ENCODE peak calls at places on chromosomes 12 and 14, in eight cellular contexts. One of them, this sample, is unnamed.

GRCh38 chr12:122140467-122141257 is 33.4 kb downstream of the IL31 start:
- DNase-seq in cardiac muscle cell: no peak
- DNase-seq in endothelial cell: no peak
- DNase-seq in heart left ventricle: no peak
- DNase-seq in A549: no peak
- DNase-seq in CD4-positive, alpha-beta T cell: no peak
- DNase-seq in H9: no peak
- DNase-seq in GM20000: no peak
- DNase-seq in this sample: no peak

GRCh38 chr14:38336298-38336697 is 80.4 kb upstream of the CLEC14A start:
- DNase-seq in A549: no peak
- DNase-seq in cardiac muscle cell: no peak
- DNase-seq in CD4-positive, alpha-beta T cell: no peak
- DNase-seq in heart left ventricle: no peak
- DNase-seq in endothelial cell: no peak
- DNase-seq in H9: no peak
- DNase-seq in GM20000: no peak
- DNase-seq in this sample: no peak

GRCh38 chr12:240566-240965 is 22.1 kb downstream of the SLC6A13 start:
- DNase-seq in A549: no peak
- DNase-seq in endothelial cell: no peak
- DNase-seq in heart left ventricle: no peak
- DNase-seq in cardiac muscle cell: no peak
- DNase-seq in H9: peak; percentile 15
- DNase-seq in GM20000: no peak
- DNase-seq in CD4-positive, alpha-beta T cell: no peak
- DNase-seq in this sample: no peak

GRCh38 chr14:21347201-21347600 is 36.6 kb downstream of the SUPT16H start:
- DNase-seq in heart left ventricle: no peak
- DNase-seq in H9: no peak
- DNase-seq in GM20000: no peak
- DNase-seq in cardiac muscle cell: no peak
- DNase-seq in CD4-positive, alpha-beta T cell: no peak
- DNase-seq in endothelial cell: no peak
- DNase-seq in A549: no peak
- DNase-seq in this sample: no peak

GRCh38 chr12:100857418-100857817 is 62.8 kb downstream of the ANO4 start:
- DNase-seq in endothelial cell: no peak
- DNase-seq in CD4-positive, alpha-beta T cell: no peak
- DNase-seq in cardiac muscle cell: no peak
- DNase-seq in GM20000: no peak
- DNase-seq in A549: no peak
- DNase-seq in heart left ventricle: no peak
- DNase-seq in H9: no peak
- DNase-seq in this sample: no peak

GRCh38 chr12:65278576-65279386 is at the start of gene MSRB3:
- DNase-seq in GM20000: peak; percentile 85
- DNase-seq in A549: peak; percentile 81
- DNase-seq in CD4-positive, alpha-beta T cell: no peak
- DNase-seq in heart left ventricle: peak; percentile 89
- DNase-seq in cardiac muscle cell: peak; percentile 93
- DNase-seq in H9: peak; percentile 82
- DNase-seq in endothelial cell: peak; percentile 73
- DNase-seq in this sample: peak; percentile 84

GRCh38 chr12:113244015-113244983 is 23.0 kb downstream of the TPCN1 start:
- DNase-seq in cardiac muscle cell: no peak
- DNase-seq in CD4-positive, alpha-beta T cell: no peak
- DNase-seq in GM20000: no peak
- DNase-seq in heart left ventricle: peak; percentile 75
- DNase-seq in A549: no peak
- DNase-seq in H9: no peak
- DNase-seq in endothelial cell: no peak
- DNase-seq in this sample: no peak

GRCh38 chr12:32512910-32513309 is 113.6 kb downstream of the FGD4 start:
- DNase-seq in A549: no peak
- DNase-seq in heart left ventricle: no peak
- DNase-seq in GM20000: no peak
- DNase-seq in H9: no peak
- DNase-seq in endothelial cell: no peak
- DNase-seq in cardiac muscle cell: no peak
- DNase-seq in CD4-positive, alpha-beta T cell: no peak
- DNase-seq in this sample: no peak

GRCh38 chr12:85029456-85029855 is 6.6 kb downstream of the TSPAN19 start:
- DNase-seq in cardiac muscle cell: peak; percentile 32
- DNase-seq in A549: peak; percentile 16
- DNase-seq in H9: no peak
- DNase-seq in CD4-positive, alpha-beta T cell: no peak
- DNase-seq in endothelial cell: no peak
- DNase-seq in heart left ventricle: no peak
- DNase-seq in GM20000: peak; percentile 10
- DNase-seq in this sample: no peak

DNA sequence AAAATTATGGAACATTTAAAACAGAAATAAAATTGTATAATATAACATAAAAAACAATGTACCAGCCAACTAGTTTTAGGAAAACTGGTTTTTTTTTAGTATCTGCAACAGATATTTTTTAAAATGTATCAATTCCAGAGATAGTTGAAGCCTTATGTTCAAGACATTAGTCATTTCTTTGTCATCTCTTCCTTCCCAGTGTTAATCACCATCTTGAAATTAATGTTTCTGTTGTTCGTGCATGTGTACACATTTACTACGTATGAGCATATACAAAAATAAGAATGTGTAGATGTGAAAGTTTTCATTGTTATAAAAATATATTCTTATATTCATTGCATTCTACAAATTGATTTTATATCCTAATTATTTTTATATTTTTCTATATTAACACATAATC is 1062.1 kb downstream of the SLC6A15 start:
- DNase-seq in H9: no peak
- DNase-seq in endothelial cell: no peak
- DNase-seq in CD4-positive, alpha-beta T cell: no peak
- DNase-seq in A549: no peak
- DNase-seq in cardiac muscle cell: no peak
- DNase-seq in GM20000: no peak
- DNase-seq in heart left ventricle: no peak
- DNase-seq in this sample: no peak
- TF ChIP-seq CTCF in H9: no peak
- TF ChIP-seq CTCF in endothelial cell: no peak
- TF ChIP-seq CTCF in CD4-positive, alpha-beta T cell: no peak
- TF ChIP-seq CTCF in A549: no peak
- TF ChIP-seq CTCF in cardiac muscle cell: no peak
- TF ChIP-seq CTCF in GM20000: no peak
- TF ChIP-seq CTCF in heart left ventricle: no peak
- TF ChIP-seq CTCF in this sample: no peak

GRCh38 chr14:54169254-54169924 is 212.8 kb upstream of the BMP4 start:
- DNase-seq in GM20000: no peak
- DNase-seq in cardiac muscle cell: no peak
- DNase-seq in endothelial cell: no peak
- DNase-seq in heart left ventricle: no peak
- DNase-seq in H9: no peak
- DNase-seq in A549: no peak
- DNase-seq in CD4-positive, alpha-beta T cell: no peak
- DNase-seq in this sample: no peak
- TF ChIP-seq CTCF in GM20000: no peak
- TF ChIP-seq CTCF in cardiac muscle cell: no peak
- TF ChIP-seq CTCF in endothelial cell: no peak
- TF ChIP-seq CTCF in heart left ventricle: no peak
- TF ChIP-seq CTCF in H9: no peak
- TF ChIP-seq CTCF in A549: no peak
- TF ChIP-seq CTCF in CD4-positive, alpha-beta T cell: no peak
- TF ChIP-seq CTCF in this sample: no peak

GRCh38 chr12:53219956-53220856 is 11.8 kb downstream of the RARG start:
- DNase-seq in H9: peak; percentile 69
- DNase-seq in endothelial cell: no peak
- DNase-seq in CD4-positive, alpha-beta T cell: peak; percentile 80
- DNase-seq in cardiac muscle cell: peak; percentile 81
- DNase-seq in heart left ventricle: peak; percentile 64
- DNase-seq in A549: peak; percentile 79
- DNase-seq in GM20000: peak; percentile 93
- DNase-seq in this sample: peak; percentile 69

GRCh38 chr12:53220857-53221202 is 11.2 kb downstream of the RARG start:
- DNase-seq in endothelial cell: peak; percentile 86
- DNase-seq in CD4-positive, alpha-beta T cell: peak; percentile 67
- DNase-seq in H9: peak; percentile 96
- DNase-seq in GM20000: peak; percentile 98
- DNase-seq in cardiac muscle cell: peak; percentile 98
- DNase-seq in heart left ventricle: peak; percentile 95
- DNase-seq in A549: peak; percentile 98
- DNase-seq in this sample: peak; percentile 94

GRCh38 chr12:53223006-53223305 is 9.1 kb downstream of the RARG start:
- DNase-seq in H9: no peak
- DNase-seq in A549: no peak
- DNase-seq in GM20000: no peak
- DNase-seq in endothelial cell: no peak
- DNase-seq in cardiac muscle cell: no peak
- DNase-seq in heart left ventricle: no peak
- DNase-seq in CD4-positive, alpha-beta T cell: no peak
- DNase-seq in this sample: no peak

GRCh38 chr12:53222170-53223005 is 9.6 kb downstream of the RARG start:
- DNase-seq in heart left ventricle: no peak
- DNase-seq in H9: no peak
- DNase-seq in GM20000: peak; percentile 55
- DNase-seq in endothelial cell: no peak
- DNase-seq in CD4-positive, alpha-beta T cell: no peak
- DNase-seq in A549: no peak
- DNase-seq in cardiac muscle cell: no peak
- DNase-seq in this sample: no peak

GRCh38 chr12:53221203-53222076 is 10.6 kb downstream of the RARG start:
- DNase-seq in endothelial cell: peak; percentile 69
- DNase-seq in A549: peak; percentile 69
- DNase-seq in heart left ventricle: peak; percentile 87
- DNase-seq in GM20000: peak; percentile 88
- DNase-seq in H9: peak; percentile 93
- DNase-seq in CD4-positive, alpha-beta T cell: peak; percentile 28
- DNase-seq in cardiac muscle cell: peak; percentile 85
- DNase-seq in this sample: peak; percentile 86
- TF ChIP-seq CTCF in endothelial cell: no peak
- TF ChIP-seq CTCF in A549: peak; percentile 51
- TF ChIP-seq CTCF in heart left ventricle: peak; percentile 39
- TF ChIP-seq CTCF in GM20000: no peak
- TF ChIP-seq CTCF in H9: peak; percentile 43
- TF ChIP-seq CTCF in CD4-positive, alpha-beta T cell: no peak
- TF ChIP-seq CTCF in cardiac muscle cell: peak; percentile 32
- TF ChIP-seq CTCF in this sample: no peak

GRCh38 chr12:9751204-9752144 is 9.2 kb downstream of the CD69 start:
- DNase-seq in H9: no peak
- DNase-seq in cardiac muscle cell: peak; percentile 49
- DNase-seq in endothelial cell: no peak
- DNase-seq in GM20000: no peak
- DNase-seq in CD4-positive, alpha-beta T cell: no peak
- DNase-seq in A549: peak; percentile 36
- DNase-seq in heart left ventricle: no peak
- DNase-seq in this sample: no peak
- TF ChIP-seq CTCF in H9: no peak
- TF ChIP-seq CTCF in cardiac muscle cell: peak; percentile 56
- TF ChIP-seq CTCF in endothelial cell: no peak
- TF ChIP-seq CTCF in GM20000: peak; percentile 31
- TF ChIP-seq CTCF in CD4-positive, alpha-beta T cell: peak; percentile 19
- TF ChIP-seq CTCF in A549: no peak
- TF ChIP-seq CTCF in heart left ventricle: no peak
- TF ChIP-seq CTCF in this sample: no peak

GRCh38 chr12:106106129-106106566 is 32.6 kb downstream of the NUAK1 start:
- DNase-seq in heart left ventricle: no peak
- DNase-seq in CD4-positive, alpha-beta T cell: no peak
- DNase-seq in H9: no peak
- DNase-seq in endothelial cell: no peak
- DNase-seq in GM20000: no peak
- DNase-seq in A549: no peak
- DNase-seq in cardiac muscle cell: no peak
- DNase-seq in this sample: no peak

GRCh38 chr12:106107566-106107965 is 31.2 kb downstream of the NUAK1 start:
- DNase-seq in cardiac muscle cell: no peak
- DNase-seq in A549: no peak
- DNase-seq in endothelial cell: no peak
- DNase-seq in CD4-positive, alpha-beta T cell: no peak
- DNase-seq in heart left ventricle: no peak
- DNase-seq in H9: no peak
- DNase-seq in GM20000: no peak
- DNase-seq in this sample: no peak

GRCh38 chr12:106109168-106109910 is 29.4 kb downstream of the NUAK1 start:
- DNase-seq in heart left ventricle: no peak
- DNase-seq in endothelial cell: no peak
- DNase-seq in cardiac muscle cell: no peak
- DNase-seq in A549: no peak
- DNase-seq in H9: no peak
- DNase-seq in CD4-positive, alpha-beta T cell: no peak
- DNase-seq in GM20000: no peak
- DNase-seq in this sample: no peak

GRCh38 chr12:106106892-106107291 is 31.9 kb downstream of the NUAK1 start:
- DNase-seq in GM20000: no peak
- DNase-seq in heart left ventricle: no peak
- DNase-seq in CD4-positive, alpha-beta T cell: no peak
- DNase-seq in endothelial cell: peak; percentile 17
- DNase-seq in cardiac muscle cell: no peak
- DNase-seq in A549: no peak
- DNase-seq in H9: no peak
- DNase-seq in this sample: no peak

DNA sequence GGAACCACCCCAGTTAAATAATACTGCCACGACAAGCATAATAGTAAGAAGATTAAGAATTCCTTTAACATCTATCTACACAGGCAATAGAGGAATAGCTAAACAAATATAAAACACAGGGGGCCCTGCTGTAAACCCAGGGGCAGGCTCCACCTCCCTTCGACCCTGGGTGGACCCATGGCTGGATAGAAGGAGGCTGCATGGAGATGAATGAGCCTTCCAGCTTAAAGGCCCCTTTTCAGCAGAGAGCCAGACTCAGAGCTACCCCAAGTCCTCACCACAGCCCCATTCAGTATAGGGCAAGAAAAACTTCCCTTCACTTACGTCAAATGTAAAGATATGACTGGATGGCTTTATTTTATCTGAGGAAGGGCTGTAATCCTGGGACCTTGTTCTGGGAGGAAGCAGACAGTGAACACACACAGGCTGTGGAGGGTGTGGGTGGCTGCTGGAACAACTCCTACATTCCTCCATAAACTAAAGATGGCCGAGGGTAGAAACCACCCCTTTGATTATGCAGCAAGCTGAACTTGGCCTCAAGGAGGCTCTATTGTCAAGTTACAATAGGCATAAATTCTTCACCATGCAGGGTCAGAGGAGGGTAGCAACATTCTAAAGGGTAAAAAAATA is 30.5 kb downstream of the NUAK1 start:
- DNase-seq in endothelial cell: no peak
- DNase-seq in A549: no peak
- DNase-seq in heart left ventricle: no peak
- DNase-seq in H9: peak; percentile 83
- DNase-seq in CD4-positive, alpha-beta T cell: no peak
- DNase-seq in cardiac muscle cell: no peak
- DNase-seq in GM20000: no peak
- DNase-seq in this sample: no peak
- TF ChIP-seq CTCF in endothelial cell: no peak
- TF ChIP-seq CTCF in A549: no peak
- TF ChIP-seq CTCF in heart left ventricle: peak; percentile 44
- TF ChIP-seq CTCF in H9: no peak
- TF ChIP-seq CTCF in CD4-positive, alpha-beta T cell: no peak
- TF ChIP-seq CTCF in cardiac muscle cell: peak; percentile 30
- TF ChIP-seq CTCF in GM20000: no peak
- TF ChIP-seq CTCF in this sample: no peak